ENCODE peak calls at places on chromosomes 12 and 14, in six cellular contexts. H is fibroblast of lung, G is GM23338, N is astrocyte, I is K562, R is IMR-90. K is an unnamed sample.

GRCh38 chr12:87376722-87377121 is 652.5 kb downstream of the C12orf50 start:
- DNase-seq in N (no peak), R (no peak), G (no peak), H (no peak), I (no peak), K (no peak)

GRCh38 chr12:45089417-45089816 is 38.5 kb upstream of the DBX2 start:
- DNase-seq in G (peak), R (no peak), I (no peak), N (no peak), H (no peak), K (no peak)

GRCh38 chr14:52703225-52703624 is 3.8 kb upstream of the PSMC6 start:
- DNase-seq in H (peak), G (no peak), N (peak), R (peak), I (no peak), K (peak)

GRCh38 chr12:18700254-18700653 is 37.6 kb downstream of the PLCZ1 start:
- DNase-seq in H (peak), N (peak), I (no peak), G (no peak), R (peak), K (no peak)

GRCh38 chr14:103545219-103545914 is 16.4 kb downstream of the TRMT61A start:
- DNase-seq in G (no peak), N (no peak), R (no peak), H (no peak), I (no peak), K (no peak)

GRCh38 chr14:34302654-34303053 is 159.4 kb downstream of the SPTSSA start:
- DNase-seq in I (no peak), G (no peak), R (no peak), H (peak), N (peak), K (no peak)

GRCh38 chr12:78306236-78306635 is 475.5 kb downstream of the NAV3 start:
- DNase-seq in R (no peak), N (no peak), I (no peak), G (no peak), H (no peak), K (no peak)

GRCh38 chr12:130449291-130449690 is 111.6 kb downstream of the PIWIL1 start:
- DNase-seq in R (no peak), H (no peak), G (no peak), N (no peak), I (no peak), K (no peak)

GRCh38 chr12:57611116-57611809 is at the start of gene ARHGEF25:
- DNase-seq in I (peak), R (peak), H (peak), N (no peak), G (peak), K (peak)

GRCh38 chr12:27619308-27619707 is 76.9 kb upstream of the REP15 start:
- DNase-seq in R (peak), H (peak), N (peak), I (no peak), G (no peak), K (peak)

GRCh38 chr12:122106891-122107660 is 28.5 kb downstream of the MLXIP start:
- DNase-seq in N (peak), H (peak), I (no peak), R (peak), G (no peak), K (no peak)

GRCh38 chr14:87994974-87995373 is 2.0 kb upstream of the GALC start:
- DNase-seq in I (no peak), N (peak), G (no peak), R (no peak), H (no peak), K (no peak)

GRCh38 chr12:105235299-105235746 is 651 bp downstream of the APPL2 start:
- DNase-seq in G (no peak), R (peak), N (no peak), I (peak), H (no peak), K (no peak)

GRCh38 chr14:96376093-96376492 is 12.8 kb downstream of the GSKIP start:
- DNase-seq in I (no peak), G (no peak), N (no peak), H (no peak), R (no peak), K (no peak)

GRCh38 chr14:101808020-101808641 is 46.6 kb downstream of the PPP2R5C start:
- DNase-seq in R (no peak), N (no peak), H (no peak), G (peak), I (peak), K (peak)

GRCh38 chr14:65173973-65174693 is 71.8 kb upstream of the MAX start:
- DNase-seq in I (no peak), N (no peak), H (no peak), G (peak), R (no peak), K (no peak)

GRCh38 chr12:126905752-126906151 is 1361.2 kb upstream of the TMEM132C start:
- DNase-seq in I (no peak), N (no peak), R (no peak), G (no peak), H (no peak), K (no peak)

GRCh38 chr12:49665384-49665783 is 41.8 kb downstream of the FMNL3 start:
- DNase-seq in R (no peak), G (no peak), I (no peak), H (no peak), N (peak), K (no peak)

GRCh38 chr12:68007466-68007865 is 18.2 kb downstream of the IFNG-AS1 start:
- DNase-seq in N (no peak), I (no peak), H (peak), G (no peak), R (peak), K (peak)

GRCh38 chr14:47675489-47676300 is at the start of gene MDGA2:
- DNase-seq in G (peak), H (no peak), R (no peak), I (no peak), N (peak), K (no peak)

GRCh38 chr14:104392396-104393198 is 187.0 kb upstream of the C14orf180 start:
- DNase-seq in R (no peak), H (no peak), I (no peak), G (no peak), N (no peak), K (no peak)

GRCh38 chr12:104825408-104825807 is 132.7 kb downstream of the SLC41A2 start:
- DNase-seq in G (peak), N (no peak), R (peak), H (peak), I (peak), K (no peak)

GRCh38 chr14:59632381-59632780 is 55.8 kb upstream of the CCDC175 start:
- DNase-seq in G (peak), R (peak), N (peak), H (peak), I (peak), K (no peak)

GRCh38 chr14:49881296-49882006 is 11.4 kb upstream of the ARF6 start:
- DNase-seq in N (no peak), R (no peak), G (peak), H (no peak), I (no peak), K (no peak)

GRCh38 chr12:40692617-40693502 is 621 bp downstream of the CNTN1 start:
- DNase-seq in G (peak), N (no peak), H (no peak), R (no peak), I (no peak), K (no peak)

GRCh38 chr12:96522283-96522682 is 32.9 kb downstream of the CFAP54 start:
- DNase-seq in R (no peak), G (peak), I (no peak), N (no peak), H (no peak), K (no peak)

GRCh38 chr12:42660968-42661937 is 71.7 kb upstream of the PRICKLE1 start:
- DNase-seq in H (no peak), I (no peak), N (no peak), R (no peak), G (no peak), K (no peak)

GRCh38 chr12:51197736-51198567 is 19.9 kb downstream of the POU6F1 start:
- DNase-seq in H (no peak), G (no peak), N (no peak), I (no peak), R (no peak), K (no peak)

GRCh38 chr12:39413836-39414771 is 28.8 kb downstream of the KIF21A start:
- DNase-seq in I (no peak), N (no peak), H (no peak), G (no peak), R (no peak), K (no peak)

GRCh38 chr12:128844031-128844635 is 9.1 kb upstream of the GLT1D1 start:
- DNase-seq in N (no peak), R (no peak), I (no peak), G (peak), H (no peak), K (no peak)

GRCh38 chr14:101814869-101815268 is 53.4 kb downstream of the PPP2R5C start:
- DNase-seq in H (no peak), R (no peak), G (no peak), N (no peak), I (no peak), K (no peak)

GRCh38 chr12:94856324-94856723 is 147.2 kb downstream of the NDUFA12 start:
- DNase-seq in N (no peak), I (no peak), G (no peak), R (no peak), H (no peak), K (no peak)
- H2AFZ ChIP-seq in N (no peak), I (no peak), G (no peak), R (no peak), H (no peak), K (no peak)

GRCh38 chr14:68506645-68507405 is 286.0 kb downstream of the ZFP36L1 start:
- DNase-seq in R (no peak), I (no peak), G (no peak), N (no peak), H (no peak), K (peak)
- H2AFZ ChIP-seq in R (peak), I (no peak), G (no peak), N (peak), H (no peak), K (no peak)

GRCh38 chr12:6927379-6927991 is at the start of gene ATN1:
- DNase-seq in G (peak), H (peak), R (peak), N (peak), I (peak), K (no peak)

GRCh38 chr12:6923851-6924250 is 3.9 kb upstream of the ATN1 start:
- DNase-seq in I (no peak), R (no peak), N (no peak), G (no peak), H (no peak), K (no peak)

GRCh38 chr12:6923003-6923732 is 4.6 kb upstream of the ATN1 start:
- DNase-seq in N (no peak), I (no peak), G (no peak), H (no peak), R (no peak), K (no peak)

GRCh38 chr12:6925543-6926279 is 2.0 kb upstream of the ATN1 start:
- DNase-seq in G (peak), H (peak), R (peak), N (peak), I (no peak), K (peak)

DNA sequence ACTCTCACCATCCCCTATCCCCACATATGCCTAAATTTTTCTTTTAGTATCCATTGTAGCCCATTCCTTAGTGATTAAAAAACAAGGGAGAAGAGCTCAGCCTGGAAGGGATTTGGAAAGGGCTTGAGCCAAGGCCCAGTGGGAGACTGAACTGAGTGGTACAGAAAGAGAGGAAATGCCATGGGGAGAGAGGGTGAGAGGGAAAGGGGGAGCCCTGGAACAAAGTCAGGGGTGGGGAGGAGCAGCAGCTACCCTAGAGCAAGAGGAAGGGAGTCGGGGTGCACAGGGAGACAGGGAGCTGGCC is 2.6 kb upstream of the ATN1 start:
- DNase-seq in I (no peak), H (no peak), R (no peak), N (no peak), G (no peak), K (no peak)
- H2AFZ ChIP-seq in I (no peak), H (no peak), R (peak), N (peak), G (no peak), K (peak)

GRCh38 chr14:76720382-76720813 is 40.9 kb upstream of the VASH1 start:
- DNase-seq in G (peak), I (peak), H (peak), N (peak), R (peak), K (no peak)
- H2AFZ ChIP-seq in G (peak), I (peak), H (no peak), N (no peak), R (peak), K (no peak)

DNA sequence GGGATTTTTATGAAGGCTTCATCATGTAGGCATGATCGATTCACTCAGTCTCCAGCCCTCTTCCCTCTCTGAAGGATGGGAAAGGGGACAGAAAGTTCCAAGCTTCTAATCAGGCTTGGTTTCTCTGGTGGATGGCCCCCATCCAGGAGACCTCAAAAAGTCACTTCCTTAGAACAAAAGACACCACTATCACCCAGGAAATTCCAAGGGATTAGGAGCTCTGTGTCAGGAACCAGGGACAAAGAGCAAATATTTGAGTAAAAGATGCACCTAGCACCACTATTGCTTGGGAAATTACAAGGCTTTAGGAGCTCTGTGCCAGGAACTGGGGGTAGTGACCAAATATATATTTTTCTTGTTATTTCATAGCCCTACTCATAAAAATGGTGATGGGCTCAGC is 33.6 kb upstream of the TMX1 start:
- DNase-seq in H (no peak), R (no peak), I (no peak), N (no peak), G (peak), K (no peak)
- H2AFZ ChIP-seq in H (no peak), R (no peak), I (no peak), N (no peak), G (peak), K (no peak)

GRCh38 chr14:74868739-74869138 is 7.2 kb downstream of the PROX2 start:
- DNase-seq in R (no peak), N (no peak), G (no peak), I (no peak), H (no peak), K (no peak)

GRCh38 chr14:74864193-74864592 is 11.8 kb downstream of the PROX2 start:
- DNase-seq in G (no peak), R (no peak), H (no peak), N (no peak), I (no peak), K (no peak)

GRCh38 chr14:74865156-74865555 is 10.8 kb downstream of the PROX2 start:
- DNase-seq in N (no peak), H (no peak), R (no peak), I (no peak), G (no peak), K (no peak)

GRCh38 chr14:74867673-74868072 is 8.3 kb downstream of the PROX2 start:
- DNase-seq in H (no peak), R (peak), I (no peak), N (peak), G (no peak), K (no peak)

GRCh38 chr14:74866708-74867389 is 9.1 kb downstream of the PROX2 start:
- DNase-seq in N (no peak), H (no peak), R (no peak), G (no peak), I (no peak), K (no peak)
- H2AFZ ChIP-seq in N (no peak), H (no peak), R (no peak), G (no peak), I (peak), K (no peak)

GRCh38 chr14:94465042-94465441 is 11.0 kb downstream of the SERPINA9 start:
- DNase-seq in H (no peak), R (no peak), G (no peak), N (no peak), I (no peak), K (no peak)

GRCh38 chr14:94469261-94469660 is 6.7 kb downstream of the SERPINA9 start:
- DNase-seq in N (no peak), R (no peak), G (no peak), I (no peak), H (no peak), K (no peak)

GRCh38 chr14:94470311-94470710 is 5.7 kb downstream of the SERPINA9 start:
- DNase-seq in I (no peak), N (no peak), R (no peak), H (no peak), G (no peak), K (no peak)

GRCh38 chr14:94466706-94467370 is 9.2 kb downstream of the SERPINA9 start:
- DNase-seq in N (no peak), G (no peak), I (no peak), R (no peak), H (no peak), K (no peak)

GRCh38 chr14:94467728-94468520 is 8.1 kb downstream of the SERPINA9 start:
- DNase-seq in H (no peak), R (no peak), I (no peak), N (no peak), G (no peak), K (no peak)
- H2AFZ ChIP-seq in H (no peak), R (no peak), I (no peak), N (no peak), G (no peak), K (no peak)

K was measured in PC-9.